ENCODE peak calls at places on chromosomes 12 and 14, in six cellular contexts. Z is NCI-H524, H is memory B cell, Q is AG09309, V is RPMI7951, B is kidney tubule cell. M is an unnamed sample.

GRCh38 chr12:55738113-55739024 is 4.6 kb upstream of the GDF11 start:
- DNase-seq in Z (peak), H (peak), Q (no peak), V (peak), B (peak), M (peak)

GRCh38 chr14:35807131-35807961 is 1.7 kb downstream of the RALGAPA1 start:
- DNase-seq in Z (no peak), H (no peak), Q (no peak), V (no peak), B (no peak), M (no peak)

GRCh38 chr12:121992059-121992879 is 29.4 kb upstream of the BCL7A start:
- DNase-seq in Z (no peak), H (peak), Q (peak), V (peak), B (peak), M (peak)

GRCh38 chr12:6952121-6952859 is 1.1 kb downstream of the PTPN6 start:
- DNase-seq in Z (no peak), H (no peak), Q (no peak), V (no peak), B (no peak), M (no peak)

GRCh38 chr12:32285484-32285883 is 113.9 kb upstream of the FGD4 start:
- DNase-seq in Z (peak), H (no peak), Q (no peak), V (no peak), B (no peak), M (no peak)

GRCh38 chr14:89344871-89345270 is 72.2 kb downstream of the FOXN3 start:
- DNase-seq in Z (no peak), H (no peak), Q (no peak), V (no peak), B (no peak), M (no peak)

GRCh38 chr12:116613256-116613655 is 54.1 kb downstream of the MAP1LC3B2 start:
- DNase-seq in Z (no peak), H (no peak), Q (no peak), V (no peak), B (no peak), M (no peak)

GRCh38 chr14:22391908-22392307 is 197.1 kb downstream of the DAD1 start:
- DNase-seq in Z (peak), H (peak), Q (no peak), V (peak), B (peak), M (peak)

GRCh38 chr12:46470039-46470627 is 97.6 kb upstream of the SLC38A2 start:
- DNase-seq in Z (no peak), H (no peak), Q (no peak), V (no peak), B (no peak), M (no peak)

GRCh38 chr14:24224618-24225071 is 7.5 kb downstream of the NEDD8 start:
- DNase-seq in Z (no peak), H (no peak), Q (no peak), V (no peak), B (peak), M (peak)

GRCh38 chr14:78324353-78324752 is 154.2 kb downstream of the NRXN3 start:
- DNase-seq in Z (no peak), H (no peak), Q (no peak), V (no peak), B (no peak), M (no peak)

GRCh38 chr12:55696796-55697462 is 10.8 kb downstream of the ITGA7 start:
- DNase-seq in Z (no peak), H (no peak), Q (no peak), V (no peak), B (no peak), M (no peak)

GRCh38 chr12:111035578-111036301 is 115.4 kb upstream of the MYL2 start:
- DNase-seq in Z (peak), H (no peak), Q (no peak), V (no peak), B (no peak), M (no peak)

GRCh38 chr12:14993537-14994266 is 20.9 kb downstream of the PDE6H start:
- DNase-seq in Z (no peak), H (no peak), Q (no peak), V (peak), B (peak), M (peak)

GRCh38 chr12:115866909-115867525 is 410.5 kb downstream of the MED13L start:
- DNase-seq in Z (peak), H (no peak), Q (no peak), V (no peak), B (no peak), M (no peak)

GRCh38 chr12:14961466-14962155 is at the start of gene ARHGDIB:
- DNase-seq in Z (no peak), H (peak), Q (no peak), V (peak), B (peak), M (no peak)

M was measured in hepatic stellate cell.